ENCODE peak calls at places on chromosomes 12 and 14, in nine cellular contexts. P is kidney glomerular epithelial cell, B is A549, I is KG1, J is NCI-H2081 treated with DMSO at 0.1 percent for 48 hours, F is HuH-7, L is right atrium auricular region, M is EH, E is B cell. Q is an unnamed sample.

GRCh38 chr12:58943079-58943478 is 22.8 kb upstream of the LRIG3 start:
- DNase-seq in P (no peak), B (no peak), I (no peak), J (no peak), F (no peak), L (no peak), M (no peak), E (no peak), Q (no peak)

GRCh38 chr14:50855558-50855957 is 16.3 kb upstream of the ABHD12B start:
- DNase-seq in P (no peak), B (no peak), I (no peak), J (no peak), F (no peak), L (no peak), M (peak; percentile 57), E (no peak), Q (no peak)

GRCh38 chr14:64060199-64060545 is 207.4 kb downstream of the SYNE2 start:
- DNase-seq in P (no peak), B (no peak), I (no peak), J (no peak), F (no peak), L (no peak), M (no peak), E (no peak), Q (no peak)

GRCh38 chr12:116249938-116250337 is 27.6 kb downstream of the MED13L start:
- DNase-seq in P (no peak), B (no peak), I (no peak), J (no peak), F (no peak), L (no peak), M (no peak), E (no peak), Q (no peak)

GRCh38 chr12:75545636-75546035 is 34.2 kb upstream of the KRR1 start:
- DNase-seq in P (no peak), B (no peak), I (no peak), J (no peak), F (no peak), L (no peak), M (no peak), E (no peak), Q (no peak)

GRCh38 chr14:33454707-33455106 is 496.2 kb downstream of the EGLN3 start:
- DNase-seq in P (no peak), B (no peak), I (no peak), J (no peak), F (no peak), L (no peak), M (no peak), E (no peak), Q (no peak)

GRCh38 chr14:21072102-21072501 is 2.0 kb downstream of the ARHGEF40 start:
- DNase-seq in P (peak; percentile 32), B (peak; percentile 32), I (peak; percentile 49), J (no peak), F (peak; percentile 43), L (peak; percentile 78), M (peak; percentile 76), E (peak; percentile 30), Q (no peak)

GRCh38 chr12:13428538-13429265 is 232.2 kb downstream of the EMP1 start:
- DNase-seq in P (no peak), B (no peak), I (no peak), J (peak; percentile 27), F (no peak), L (no peak), M (peak; percentile 59), E (no peak), Q (no peak)

GRCh38 chr12:121444842-121445202 is 44.9 kb downstream of the RNF34 start:
- DNase-seq in P (no peak), B (no peak), I (no peak), J (no peak), F (no peak), L (no peak), M (no peak), E (no peak), Q (no peak)

GRCh38 chr14:93996130-93996695 is 888 bp upstream of the CCDC197 start:
- DNase-seq in P (no peak), B (no peak), I (no peak), J (no peak), F (no peak), L (no peak), M (no peak), E (no peak), Q (no peak)

GRCh38 chr12:132926417-132926833 is 29.7 kb downstream of the ZNF605 start:
- DNase-seq in P (no peak), B (no peak), I (no peak), J (no peak), F (no peak), L (no peak), M (no peak), E (no peak), Q (no peak)

GRCh38 chr14:68902357-68902756 is 76.7 kb downstream of the ACTN1 start:
- DNase-seq in P (no peak), B (no peak), I (no peak), J (no peak), F (no peak), L (no peak), M (no peak), E (no peak), Q (no peak)

GRCh38 chr12:64824500-64825142 is at the start of gene TBC1D30:
- DNase-seq in P (no peak), B (no peak), I (no peak), J (peak; percentile 19), F (peak; percentile 40), L (no peak), M (peak; percentile 20), E (peak; percentile 25), Q (no peak)

GRCh38 chr12:111442301-111443045 is 36.8 kb downstream of the SH2B3 start:
- DNase-seq in P (no peak), B (no peak), I (no peak), J (no peak), F (no peak), L (no peak), M (no peak), E (no peak), Q (no peak)

GRCh38 chr12:130041983-130042812 is 120.1 kb upstream of the FZD10 start:
- DNase-seq in P (no peak), B (peak; percentile 22), I (no peak), J (no peak), F (no peak), L (no peak), M (no peak), E (no peak), Q (peak; percentile 23)

Q was measured in activated T-helper 2 cell treated with anti-CD3 and anti-CD28 coated beads, Interferon-gamma antibody, Interleukin-2, Interleukin-4, amounts not matched to agents 10 μg/mL and 5 μg/mL and 100 μg/mL, durations not matched to agents 14 hours and 24 hours and 36 hours.